ENCODE peak calls at places on chromosomes 13 and 19, in seven cellular contexts. Y, X, Z, L, N, C and U are unnamed samples.

GRCh38 chr19:11125994-11126685 is 29.4 kb downstream of the SPC24 start:
- DNase-seq in C (peak; percentile 49), Z (peak; percentile 63), N (peak; percentile 81), L (peak; percentile 76), X (peak; percentile 86), Y (peak; percentile 53), U (peak; percentile 69)

GRCh38 chr13:31101511-31102170 is 60.1 kb downstream of the HSPH1 start:
- DNase-seq in Z (no peak), Y (no peak), N (no peak), L (peak; percentile 45), C (no peak), X (no peak), U (no peak)

GRCh38 chr13:97310809-97311436 is 88.8 kb downstream of the MBNL2 start:
- DNase-seq in C (no peak), X (no peak), Y (no peak), L (no peak), Z (no peak), N (no peak), U (no peak)

GRCh38 chr13:85798999-85799646 is at the start of gene SLITRK6:
- DNase-seq in Z (no peak), L (no peak), C (peak; percentile 45), Y (no peak), N (no peak), X (no peak), U (peak; percentile 48)

GRCh38 chr19:1407662-1408299 is 395 bp downstream of the DAZAP1 start:
- DNase-seq in N (no peak), Z (no peak), X (peak; percentile 34), L (no peak), C (no peak), Y (no peak), U (no peak)

GRCh38 chr13:86445584-86446140 is 646.4 kb upstream of the SLITRK6 start:
- DNase-seq in X (no peak), Z (no peak), N (no peak), L (no peak), C (peak; percentile 11), Y (no peak), U (no peak)

GRCh38 chr13:113298001-113298945 is 1.2 kb downstream of the LAMP1 start:
- DNase-seq in X (no peak), C (no peak), Z (no peak), N (no peak), Y (no peak), L (no peak), U (peak; percentile 13)

GRCh38 chr19:17205237-17206140 is 9.7 kb upstream of the USE1 start:
- DNase-seq in X (peak; percentile 82), Z (peak; percentile 65), C (peak; percentile 34), N (peak; percentile 80), Y (no peak), L (peak; percentile 37), U (peak; percentile 63)

GRCh38 chr19:3801412-3802096 is 15.4 kb upstream of the MATK start:
- DNase-seq in L (peak; percentile 46), Y (no peak), N (no peak), X (peak; percentile 37), Z (no peak), C (no peak), U (no peak)

GRCh38 chr13:36998624-36999041 is 507 bp downstream of the ALG5 start:
- DNase-seq in Z (peak; percentile 13), L (peak; percentile 14), C (no peak), X (peak; percentile 11), Y (no peak), N (peak; percentile 57), U (peak; percentile 8)

GRCh38 chr19:38964738-38965137 is 10.8 kb downstream of the FBXO17 start:
- DNase-seq in Y (no peak), N (no peak), X (no peak), L (no peak), Z (no peak), C (no peak), U (no peak)

GRCh38 chr19:7942981-7943443 is 454 bp downstream of the TIMM44 start:
- DNase-seq in L (no peak), C (no peak), Y (no peak), Z (no peak), N (no peak), X (no peak), U (no peak)

GRCh38 chr13:86087241-86087640 is 288.0 kb upstream of the SLITRK6 start:
- DNase-seq in Z (no peak), X (no peak), N (no peak), C (no peak), Y (no peak), L (no peak), U (peak; percentile 6)

GRCh38 chr19:1035998-1036621 is 3.8 kb upstream of the ABCA7 start:
- DNase-seq in X (peak; percentile 7), N (no peak), L (no peak), C (no peak), Y (no peak), Z (no peak), U (no peak)

GRCh38 chr19:36115453-36116343 is at the start of gene TBCB:
- DNase-seq in X (peak; percentile 90), C (no peak), Z (no peak), N (peak; percentile 93), Y (peak; percentile 19), L (peak; percentile 83), U (peak; percentile 31)

GRCh38 chr13:96996886-96997285 is 2.6 kb upstream of the OXGR1 start:
- DNase-seq in Z (no peak), C (no peak), X (no peak), Y (no peak), N (no peak), L (no peak), U (no peak)

GRCh38 chr19:45079911-45080469 is 930 bp downstream of the GEMIN7 start:
- DNase-seq in N (peak; percentile 49), C (no peak), Y (no peak), Z (no peak), L (no peak), X (peak; percentile 54), U (no peak)

GRCh38 chr13:112767506-112768471 is 78.0 kb downstream of the ATP11A start:
- DNase-seq in Y (no peak), Z (no peak), X (peak; percentile 52), C (no peak), L (no peak), N (no peak), U (no peak)

GRCh38 chr19:16604615-16605014 is 23.4 kb downstream of the MED26 start:
- DNase-seq in Z (no peak), N (no peak), L (no peak), X (no peak), C (no peak), Y (no peak), U (no peak)

GRCh38 chr19:4523306-4524110 is 5.2 kb upstream of the PLIN4 start:
- DNase-seq in Z (no peak), Y (no peak), X (peak; percentile 59), N (peak; percentile 62), L (no peak), C (no peak), U (peak; percentile 49)

GRCh38 chr13:47433461-47434005 is 536.7 kb upstream of the HTR2A start:
- DNase-seq in Y (no peak), X (no peak), N (no peak), C (no peak), L (no peak), Z (no peak), U (peak; percentile 80)

DNA sequence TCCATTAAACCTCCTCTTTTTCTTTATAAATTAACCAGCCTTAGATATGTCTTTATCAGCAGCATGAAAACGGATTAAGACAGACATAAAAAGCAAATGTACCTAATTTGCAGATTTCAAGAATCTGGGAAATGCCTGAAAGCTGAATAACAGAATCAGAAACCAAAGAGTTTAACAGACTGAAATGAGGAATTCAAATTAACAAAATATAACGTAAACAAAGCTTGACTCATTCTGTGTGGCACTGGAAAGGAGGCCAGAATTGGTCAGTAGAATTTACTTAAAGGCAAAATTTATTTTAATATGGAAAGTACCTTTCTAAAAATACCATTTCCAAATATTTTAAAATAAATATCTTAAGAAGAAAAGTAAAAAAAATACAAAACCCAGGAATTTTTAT is 540.6 kb upstream of the HTR2A start:
- DNase-seq in X (no peak), Z (no peak), L (no peak), N (no peak), C (peak; percentile 71), Y (no peak), U (peak; percentile 80)
- TF ChIP-seq CTCF in X (no peak), Z (no peak), L (no peak), N (no peak), C (no peak), Y (no peak), U (no peak)

GRCh38 chr13:40384976-40385857 is 281.2 kb downstream of the FOXO1 start:
- DNase-seq in Y (no peak), L (no peak), X (no peak), C (no peak), Z (no peak), N (no peak), U (peak; percentile 28)

GRCh38 chr13:40383922-40384321 is 282.5 kb downstream of the FOXO1 start:
- DNase-seq in X (no peak), L (no peak), N (no peak), Z (no peak), Y (no peak), C (no peak), U (no peak)

GRCh38 chr13:40381935-40382764 is 284.3 kb downstream of the FOXO1 start:
- DNase-seq in L (peak; percentile 22), Y (no peak), Z (no peak), C (no peak), X (no peak), N (no peak), U (no peak)

GRCh38 chr13:40385858-40386180 is 280.6 kb downstream of the FOXO1 start:
- DNase-seq in C (no peak), X (no peak), L (no peak), Z (no peak), N (no peak), Y (no peak), U (no peak)

GRCh38 chr13:40383132-40383531 is 283.3 kb downstream of the FOXO1 start:
- DNase-seq in Z (no peak), Y (no peak), L (no peak), C (no peak), X (no peak), N (no peak), U (no peak)
- H3K4me3 ChIP-seq in Z (no peak overlapping the region), Y (no peak overlapping the region), L (no peak overlapping the region), C (no peak overlapping the region), X (no peak overlapping the region), N (no peak overlapping the region), U (no peak overlapping the region)

GRCh38 chr13:56886398-56886797 is 254.3 kb upstream of the PRR20A start:
- DNase-seq in C (no peak), X (no peak), N (no peak), Z (no peak), L (no peak), Y (no peak), U (no peak)
- TF ChIP-seq CTCF in C (no peak), X (no peak), N (no peak), Z (no peak), L (no peak), Y (no peak), U (no peak)

GRCh38 chr13:95243207-95243606 is 58.0 kb downstream of the ABCC4 start:
- DNase-seq in L (no peak), Y (no peak), N (no peak), Z (no peak), C (no peak), X (no peak), U (no peak)

GRCh38 chr13:95237310-95237870 is 63.9 kb downstream of the ABCC4 start:
- DNase-seq in L (no peak), N (no peak), Z (no peak), C (no peak), X (no peak), Y (no peak), U (no peak)

GRCh38 chr13:95235944-95236343 is 65.3 kb downstream of the ABCC4 start:
- DNase-seq in N (no peak), Y (no peak), L (no peak), C (no peak), X (no peak), Z (no peak), U (no peak)

GRCh38 chr13:95236774-95237173 is 64.5 kb downstream of the ABCC4 start:
- DNase-seq in Y (no peak), L (no peak), N (no peak), C (no peak), X (no peak), Z (no peak), U (no peak)

GRCh38 chr13:95239293-95239692 is 62.0 kb downstream of the ABCC4 start:
- DNase-seq in Z (no peak), L (no peak), C (no peak), Y (no peak), X (no peak), N (no peak), U (no peak)
- H3K4me3 ChIP-seq in Z (no peak overlapping the region), L (no peak overlapping the region), C (no peak overlapping the region), Y (no peak overlapping the region), X (no peak overlapping the region), N (no peak overlapping the region), U (no peak overlapping the region)